ENCODE peak calls at places on chromosome 14, in eight cellular contexts. A is MM.1S, N is IMR-90, W is fibroblast of lung, G is OCI-LY7, C is hepatocyte, F is SK-N-SH, M is H9. Q is an unnamed sample.

GRCh38 chr14:26687438-26687837 is 89.6 kb upstream of the NOVA1 start:
- DNase-seq in A (no peak), N (no peak), W (no peak), G (no peak), C (no peak), F (no peak), M (no peak), Q (no peak)

GRCh38 chr14:22394616-22395015 is 194.4 kb downstream of the DAD1 start:
- DNase-seq in A (no peak), N (no peak), W (no peak), G (no peak), C (no peak), F (no peak), M (no peak), Q (no peak)

GRCh38 chr14:77721437-77721836 is 13.5 kb downstream of the SLIRP start:
- DNase-seq in A (no peak), N (no peak), W (no peak), G (no peak), C (no peak), F (no peak), M (no peak), Q (no peak)

GRCh38 chr14:60512952-60513554 is 4.1 kb downstream of the SIX6 start:
- DNase-seq in A (no peak), N (no peak), W (no peak), G (no peak), C (no peak), F (no peak), M (peak; percentile 73), Q (no peak)

GRCh38 chr14:68111733-68112270 is 292.2 kb downstream of the RAD51B start:
- DNase-seq in A (no peak), N (no peak), W (no peak), G (no peak), C (no peak), F (no peak), M (no peak), Q (no peak)

GRCh38 chr14:59698793-59699192 is 122.2 kb upstream of the CCDC175 start:
- DNase-seq in A (no peak), N (no peak), W (peak; percentile 42), G (no peak), C (no peak), F (no peak), M (no peak), Q (no peak)

GRCh38 chr14:51335521-51335920 is 95.5 kb downstream of the TMX1 start:
- DNase-seq in A (no peak), N (no peak), W (no peak), G (no peak), C (no peak), F (no peak), M (no peak), Q (no peak)

GRCh38 chr14:56359245-56359644 is 220.4 kb upstream of the TMEM260 start:
- DNase-seq in A (peak; percentile 12), N (no peak), W (peak; percentile 42), G (no peak), C (peak; percentile 20), F (no peak), M (no peak), Q (no peak)

GRCh38 chr14:97218713-97219355 is 421.7 kb downstream of the VRK1 start:
- DNase-seq in A (no peak), N (no peak), W (no peak), G (no peak), C (peak; percentile 16), F (peak; percentile 19), M (peak; percentile 77), Q (no peak)

GRCh38 chr14:35034440-35034833 is 11.6 kb upstream of the FAM177A1 start:
- DNase-seq in A (no peak), N (no peak), W (no peak), G (peak; percentile 16), C (no peak), F (no peak), M (no peak), Q (no peak)

GRCh38 chr14:94370524-94370910 is 17.9 kb downstream of the SERPINA1 start:
- DNase-seq in A (no peak), N (no peak), W (no peak), G (no peak), C (no peak), F (no peak), M (no peak), Q (no peak)
- H2AFZ ChIP-seq in A (no peak overlapping the region), N (no peak overlapping the region), W (no peak overlapping the region), G (no peak overlapping the region), C (no peak overlapping the region), F (no peak overlapping the region), M (no peak overlapping the region), Q (no peak overlapping the region)

DNA sequence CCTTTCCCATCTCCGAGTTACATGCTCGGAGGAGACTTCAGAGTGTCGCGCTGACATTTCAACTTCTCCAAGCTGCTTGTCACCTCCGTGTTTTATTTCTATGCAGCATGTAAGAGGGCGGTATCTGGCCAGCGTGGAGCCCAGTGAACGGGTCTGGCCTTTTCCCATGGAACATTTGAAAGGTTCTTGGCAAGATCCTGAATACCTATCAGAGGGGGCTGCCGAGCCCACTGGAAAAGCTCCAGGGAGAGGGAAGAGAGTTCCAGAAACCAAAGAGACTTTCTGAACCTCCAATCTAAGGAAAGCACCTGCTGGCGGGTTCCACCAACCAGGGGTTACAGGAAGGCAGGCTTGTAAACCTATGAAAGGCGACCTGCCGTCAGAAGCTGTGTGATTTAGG is 62.3 kb upstream of the BCL11B start:
- DNase-seq in A (no peak), N (no peak), W (no peak), G (no peak), C (no peak), F (no peak), M (no peak), Q (no peak)
- H2AFZ ChIP-seq in A (no peak overlapping the region), N (no peak overlapping the region), W (no peak overlapping the region), G (no peak overlapping the region), C (no peak overlapping the region), F (no peak overlapping the region), M (no peak overlapping the region), Q (no peak overlapping the region)

GRCh38 chr14:55249423-55249822 is 21.8 kb upstream of the FBXO34 start:
- DNase-seq in A (no peak), N (peak; percentile 72), W (peak; percentile 56), G (no peak), C (peak; percentile 23), F (no peak), M (no peak), Q (no peak)
- H2AFZ ChIP-seq in A (no peak overlapping the region), N (peak overlapping the region; percentile 49), W (no peak overlapping the region), G (no peak overlapping the region), C (no peak overlapping the region), F (no peak overlapping the region), M (no peak overlapping the region), Q (no peak overlapping the region)

DNA sequence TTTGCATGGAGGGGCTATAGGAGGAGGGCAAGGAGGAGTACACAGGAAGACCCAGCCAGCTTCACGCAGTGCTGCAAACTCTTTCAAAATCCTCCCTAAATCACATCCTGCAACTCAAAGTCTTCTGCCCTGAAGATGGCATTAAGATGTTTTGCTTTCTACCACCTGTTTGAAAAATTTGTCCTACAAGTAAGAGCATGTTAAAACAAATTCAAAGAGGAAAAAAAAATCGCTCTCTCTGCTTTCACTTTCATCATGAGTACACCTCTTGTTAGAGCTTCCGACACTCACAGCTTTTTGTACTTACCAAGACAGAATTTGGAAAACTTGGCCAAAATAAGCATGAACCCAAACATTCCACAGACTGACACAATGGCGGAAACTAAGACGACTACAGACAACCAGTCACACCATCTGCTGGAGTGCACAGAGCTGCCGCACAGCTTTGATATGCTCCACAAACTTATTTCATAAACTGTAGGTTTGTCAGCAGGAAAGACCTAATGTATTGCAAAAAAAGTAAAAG is 21.3 kb downstream of the GCH1 start:
- DNase-seq in A (peak; percentile 51), N (peak; percentile 46), W (peak; percentile 47), G (peak; percentile 65), C (no peak), F (no peak), M (no peak), Q (no peak)
- H2AFZ ChIP-seq in A (peak overlapping the region; percentile 53), N (peak overlapping the region; percentile 66), W (peak overlapping the region; percentile 92), G (peak overlapping the region; percentile 89), C (no peak overlapping the region), F (peak overlapping the region; percentile 19), M (no peak overlapping the region), Q (peak overlapping the region; percentile 85)

DNA sequence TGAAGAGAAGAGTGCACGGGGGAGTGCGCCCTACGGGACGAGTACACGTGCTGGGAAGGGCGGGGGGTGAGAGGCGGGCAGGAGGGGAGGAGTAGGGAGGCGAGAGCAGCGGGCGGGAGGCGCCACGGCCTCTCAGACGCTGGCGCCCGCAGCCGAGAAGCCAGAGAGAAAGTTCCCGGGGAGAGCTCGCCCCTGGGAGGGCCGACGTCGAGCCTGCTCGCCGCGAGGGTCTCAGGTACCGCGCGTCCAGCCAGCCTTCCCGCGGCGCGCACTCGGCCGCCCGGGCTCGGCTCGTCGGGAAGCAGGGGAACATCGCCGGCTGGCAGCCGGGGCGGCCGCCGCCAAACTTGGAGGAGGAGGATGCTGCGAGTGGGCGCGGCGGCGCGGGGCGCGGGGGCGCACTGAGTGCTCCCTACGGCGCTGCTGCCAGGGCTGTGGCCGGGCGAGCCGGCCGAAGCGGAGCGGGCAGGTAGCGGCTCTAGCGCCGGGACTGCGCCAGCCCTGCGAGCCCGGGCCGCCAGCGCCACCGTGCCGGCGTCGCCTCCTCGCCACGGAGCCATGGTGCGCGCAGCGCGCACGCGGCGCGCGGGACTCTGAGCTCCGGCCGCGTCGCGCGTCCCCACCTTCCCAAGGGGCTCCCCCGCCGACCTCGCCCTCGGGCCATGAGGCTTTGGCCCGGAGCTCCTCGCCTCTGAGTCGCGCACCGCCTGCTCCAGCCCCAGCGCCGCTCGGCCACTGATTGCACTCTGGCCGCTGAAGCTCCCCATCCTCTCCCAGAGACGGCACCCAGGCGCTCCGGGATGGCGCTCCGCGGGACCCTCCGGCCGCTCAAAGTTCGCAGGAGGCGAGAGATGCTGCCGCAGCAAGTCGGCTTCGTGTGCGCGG is at the start of gene SLC24A4:
- DNase-seq in A (no peak), N (no peak), W (no peak), G (no peak), C (peak; percentile 26), F (peak; percentile 27), M (peak; percentile 60), Q (no peak)
- H2AFZ ChIP-seq in A (no peak within 1 kb of the TSS), N (no peak within 1 kb of the TSS), W (no peak within 1 kb of the TSS), G (no peak within 1 kb of the TSS), C (no peak within 1 kb of the TSS), F (no peak within 1 kb of the TSS), M (no peak within 1 kb of the TSS), Q (no peak within 1 kb of the TSS)